ENCODE peak calls at places on chromosomes 13 and 19, in ten cellular contexts. One of them, this sample, is unnamed.

GRCh38 chr19:54188224-54188871 is 1.0 kb downstream of the MBOAT7 start:
- DNase-seq in T47D: no peak
- DNase-seq in CD8-positive, alpha-beta memory T cell: peak; percentile 70
- DNase-seq in HL-60: no peak
- DNase-seq in KG1: peak; percentile 64
- DNase-seq in activated T-helper 1 cell treated with anti-CD3 and anti-CD28 coated beads, Interleukin-12 subunit alpha, Interleukin-12 subunit beta, Interleukin-2, Interleukin-4 antibody, amounts not matched to agents 30 ng/mL and 10 ng/mL and 1 ng/mL, durations not matched to agents 14 hours and 24 hours and 36 hours: peak; percentile 39
- DNase-seq in amygdala: peak; percentile 28
- DNase-seq in activated naive CD8-positive, alpha-beta T cell treated with anti-CD3 and anti-CD28 coated beads for 36 hours: peak; percentile 42
- DNase-seq in hippocampal formation: no peak
- DNase-seq in fibroblast of gingiva: no peak
- DNase-seq in this sample: no peak

GRCh38 chr13:71485913-71486312 is 381.1 kb downstream of the DACH1 start:
- DNase-seq in T47D: no peak
- DNase-seq in CD8-positive, alpha-beta memory T cell: no peak
- DNase-seq in HL-60: no peak
- DNase-seq in KG1: no peak
- DNase-seq in activated T-helper 1 cell treated with anti-CD3 and anti-CD28 coated beads, Interleukin-12 subunit alpha, Interleukin-12 subunit beta, Interleukin-2, Interleukin-4 antibody, amounts not matched to agents 30 ng/mL and 10 ng/mL and 1 ng/mL, durations not matched to agents 14 hours and 24 hours and 36 hours: no peak
- DNase-seq in amygdala: no peak
- DNase-seq in activated naive CD8-positive, alpha-beta T cell treated with anti-CD3 and anti-CD28 coated beads for 36 hours: no peak
- DNase-seq in hippocampal formation: no peak
- DNase-seq in fibroblast of gingiva: no peak
- DNase-seq in this sample: no peak

GRCh38 chr19:42596391-42597071 is 1.8 kb upstream of the CEACAM8 start:
- DNase-seq in T47D: no peak
- DNase-seq in CD8-positive, alpha-beta memory T cell: no peak
- DNase-seq in HL-60: peak; percentile 11
- DNase-seq in KG1: no peak
- DNase-seq in activated T-helper 1 cell treated with anti-CD3 and anti-CD28 coated beads, Interleukin-12 subunit alpha, Interleukin-12 subunit beta, Interleukin-2, Interleukin-4 antibody, amounts not matched to agents 30 ng/mL and 10 ng/mL and 1 ng/mL, durations not matched to agents 14 hours and 24 hours and 36 hours: no peak
- DNase-seq in amygdala: peak; percentile 6
- DNase-seq in activated naive CD8-positive, alpha-beta T cell treated with anti-CD3 and anti-CD28 coated beads for 36 hours: peak; percentile 29
- DNase-seq in hippocampal formation: no peak
- DNase-seq in fibroblast of gingiva: no peak
- DNase-seq in this sample: no peak

GRCh38 chr19:35144600-35145436 is 1.8 kb downstream of the FXYD7 start:
- DNase-seq in T47D: no peak
- DNase-seq in CD8-positive, alpha-beta memory T cell: peak; percentile 66
- DNase-seq in HL-60: no peak
- DNase-seq in KG1: no peak
- DNase-seq in activated T-helper 1 cell treated with anti-CD3 and anti-CD28 coated beads, Interleukin-12 subunit alpha, Interleukin-12 subunit beta, Interleukin-2, Interleukin-4 antibody, amounts not matched to agents 30 ng/mL and 10 ng/mL and 1 ng/mL, durations not matched to agents 14 hours and 24 hours and 36 hours: no peak
- DNase-seq in amygdala: peak; percentile 49
- DNase-seq in activated naive CD8-positive, alpha-beta T cell treated with anti-CD3 and anti-CD28 coated beads for 36 hours: no peak
- DNase-seq in hippocampal formation: no peak
- DNase-seq in fibroblast of gingiva: no peak
- DNase-seq in this sample: peak; percentile 54

GRCh38 chr13:46672338-46673090 is 119.5 kb downstream of the LRCH1 start:
- DNase-seq in T47D: no peak
- DNase-seq in CD8-positive, alpha-beta memory T cell: no peak
- DNase-seq in HL-60: no peak
- DNase-seq in KG1: no peak
- DNase-seq in activated T-helper 1 cell treated with anti-CD3 and anti-CD28 coated beads, Interleukin-12 subunit alpha, Interleukin-12 subunit beta, Interleukin-2, Interleukin-4 antibody, amounts not matched to agents 30 ng/mL and 10 ng/mL and 1 ng/mL, durations not matched to agents 14 hours and 24 hours and 36 hours: no peak
- DNase-seq in amygdala: no peak
- DNase-seq in activated naive CD8-positive, alpha-beta T cell treated with anti-CD3 and anti-CD28 coated beads for 36 hours: no peak
- DNase-seq in hippocampal formation: no peak
- DNase-seq in fibroblast of gingiva: no peak
- DNase-seq in this sample: no peak

GRCh38 chr13:51435002-51435578 is 17.7 kb downstream of the INTS6 start:
- DNase-seq in T47D: no peak
- DNase-seq in CD8-positive, alpha-beta memory T cell: no peak
- DNase-seq in HL-60: no peak
- DNase-seq in KG1: no peak
- DNase-seq in activated T-helper 1 cell treated with anti-CD3 and anti-CD28 coated beads, Interleukin-12 subunit alpha, Interleukin-12 subunit beta, Interleukin-2, Interleukin-4 antibody, amounts not matched to agents 30 ng/mL and 10 ng/mL and 1 ng/mL, durations not matched to agents 14 hours and 24 hours and 36 hours: no peak
- DNase-seq in amygdala: no peak
- DNase-seq in activated naive CD8-positive, alpha-beta T cell treated with anti-CD3 and anti-CD28 coated beads for 36 hours: no peak
- DNase-seq in hippocampal formation: peak; percentile 15
- DNase-seq in fibroblast of gingiva: no peak
- DNase-seq in this sample: no peak

GRCh38 chr19:7287716-7288115 is 6.5 kb downstream of the INSR start:
- DNase-seq in T47D: no peak
- DNase-seq in CD8-positive, alpha-beta memory T cell: no peak
- DNase-seq in HL-60: no peak
- DNase-seq in KG1: no peak
- DNase-seq in activated T-helper 1 cell treated with anti-CD3 and anti-CD28 coated beads, Interleukin-12 subunit alpha, Interleukin-12 subunit beta, Interleukin-2, Interleukin-4 antibody, amounts not matched to agents 30 ng/mL and 10 ng/mL and 1 ng/mL, durations not matched to agents 14 hours and 24 hours and 36 hours: no peak
- DNase-seq in amygdala: no peak
- DNase-seq in activated naive CD8-positive, alpha-beta T cell treated with anti-CD3 and anti-CD28 coated beads for 36 hours: no peak
- DNase-seq in hippocampal formation: no peak
- DNase-seq in fibroblast of gingiva: no peak
- DNase-seq in this sample: peak; percentile 94

GRCh38 chr19:18020212-18021067 is 12.5 kb downstream of the ARRDC2 start:
- DNase-seq in T47D: no peak
- DNase-seq in CD8-positive, alpha-beta memory T cell: no peak
- DNase-seq in HL-60: no peak
- DNase-seq in KG1: no peak
- DNase-seq in activated T-helper 1 cell treated with anti-CD3 and anti-CD28 coated beads, Interleukin-12 subunit alpha, Interleukin-12 subunit beta, Interleukin-2, Interleukin-4 antibody, amounts not matched to agents 30 ng/mL and 10 ng/mL and 1 ng/mL, durations not matched to agents 14 hours and 24 hours and 36 hours: no peak
- DNase-seq in amygdala: peak; percentile 86
- DNase-seq in activated naive CD8-positive, alpha-beta T cell treated with anti-CD3 and anti-CD28 coated beads for 36 hours: no peak
- DNase-seq in hippocampal formation: peak; percentile 71
- DNase-seq in fibroblast of gingiva: peak; percentile 53
- DNase-seq in this sample: peak; percentile 36

GRCh38 chr13:76038920-76039716 is 403.0 kb downstream of the LMO7 start:
- DNase-seq in T47D: peak; percentile 4
- DNase-seq in CD8-positive, alpha-beta memory T cell: no peak
- DNase-seq in HL-60: no peak
- DNase-seq in KG1: no peak
- DNase-seq in activated T-helper 1 cell treated with anti-CD3 and anti-CD28 coated beads, Interleukin-12 subunit alpha, Interleukin-12 subunit beta, Interleukin-2, Interleukin-4 antibody, amounts not matched to agents 30 ng/mL and 10 ng/mL and 1 ng/mL, durations not matched to agents 14 hours and 24 hours and 36 hours: no peak
- DNase-seq in amygdala: no peak
- DNase-seq in activated naive CD8-positive, alpha-beta T cell treated with anti-CD3 and anti-CD28 coated beads for 36 hours: no peak
- DNase-seq in hippocampal formation: no peak
- DNase-seq in fibroblast of gingiva: no peak
- DNase-seq in this sample: peak; percentile 11

GRCh38 chr13:53104120-53104519 is 75.5 kb downstream of the OLFM4 start:
- DNase-seq in T47D: no peak
- DNase-seq in CD8-positive, alpha-beta memory T cell: no peak
- DNase-seq in HL-60: no peak
- DNase-seq in KG1: no peak
- DNase-seq in activated T-helper 1 cell treated with anti-CD3 and anti-CD28 coated beads, Interleukin-12 subunit alpha, Interleukin-12 subunit beta, Interleukin-2, Interleukin-4 antibody, amounts not matched to agents 30 ng/mL and 10 ng/mL and 1 ng/mL, durations not matched to agents 14 hours and 24 hours and 36 hours: no peak
- DNase-seq in amygdala: no peak
- DNase-seq in activated naive CD8-positive, alpha-beta T cell treated with anti-CD3 and anti-CD28 coated beads for 36 hours: no peak
- DNase-seq in hippocampal formation: no peak
- DNase-seq in fibroblast of gingiva: no peak
- DNase-seq in this sample: no peak

GRCh38 chr13:55573565-55573964 is 1567.2 kb upstream of the PRR20A start:
- DNase-seq in T47D: no peak
- DNase-seq in CD8-positive, alpha-beta memory T cell: no peak
- DNase-seq in HL-60: no peak
- DNase-seq in KG1: no peak
- DNase-seq in activated T-helper 1 cell treated with anti-CD3 and anti-CD28 coated beads, Interleukin-12 subunit alpha, Interleukin-12 subunit beta, Interleukin-2, Interleukin-4 antibody, amounts not matched to agents 30 ng/mL and 10 ng/mL and 1 ng/mL, durations not matched to agents 14 hours and 24 hours and 36 hours: no peak
- DNase-seq in amygdala: no peak
- DNase-seq in activated naive CD8-positive, alpha-beta T cell treated with anti-CD3 and anti-CD28 coated beads for 36 hours: no peak
- DNase-seq in hippocampal formation: no peak
- DNase-seq in fibroblast of gingiva: no peak
- DNase-seq in this sample: no peak

GRCh38 chr13:46866150-46866549 is 30.7 kb downstream of the HTR2A start:
- DNase-seq in T47D: no peak
- DNase-seq in CD8-positive, alpha-beta memory T cell: no peak
- DNase-seq in HL-60: peak; percentile 74
- DNase-seq in KG1: peak; percentile 41
- DNase-seq in activated T-helper 1 cell treated with anti-CD3 and anti-CD28 coated beads, Interleukin-12 subunit alpha, Interleukin-12 subunit beta, Interleukin-2, Interleukin-4 antibody, amounts not matched to agents 30 ng/mL and 10 ng/mL and 1 ng/mL, durations not matched to agents 14 hours and 24 hours and 36 hours: no peak
- DNase-seq in amygdala: no peak
- DNase-seq in activated naive CD8-positive, alpha-beta T cell treated with anti-CD3 and anti-CD28 coated beads for 36 hours: no peak
- DNase-seq in hippocampal formation: no peak
- DNase-seq in fibroblast of gingiva: peak; percentile 78
- DNase-seq in this sample: peak; percentile 73

GRCh38 chr19:2201473-2202148 is 34.5 kb downstream of the PLEKHJ1 start:
- DNase-seq in T47D: no peak
- DNase-seq in CD8-positive, alpha-beta memory T cell: no peak
- DNase-seq in HL-60: no peak
- DNase-seq in KG1: no peak
- DNase-seq in activated T-helper 1 cell treated with anti-CD3 and anti-CD28 coated beads, Interleukin-12 subunit alpha, Interleukin-12 subunit beta, Interleukin-2, Interleukin-4 antibody, amounts not matched to agents 30 ng/mL and 10 ng/mL and 1 ng/mL, durations not matched to agents 14 hours and 24 hours and 36 hours: no peak
- DNase-seq in amygdala: no peak
- DNase-seq in activated naive CD8-positive, alpha-beta T cell treated with anti-CD3 and anti-CD28 coated beads for 36 hours: no peak
- DNase-seq in hippocampal formation: no peak
- DNase-seq in fibroblast of gingiva: no peak
- DNase-seq in this sample: no peak

GRCh38 chr19:45306522-45307027 is 16.1 kb downstream of the CKM start:
- DNase-seq in T47D: no peak
- DNase-seq in CD8-positive, alpha-beta memory T cell: no peak
- DNase-seq in HL-60: no peak
- DNase-seq in KG1: no peak
- DNase-seq in activated T-helper 1 cell treated with anti-CD3 and anti-CD28 coated beads, Interleukin-12 subunit alpha, Interleukin-12 subunit beta, Interleukin-2, Interleukin-4 antibody, amounts not matched to agents 30 ng/mL and 10 ng/mL and 1 ng/mL, durations not matched to agents 14 hours and 24 hours and 36 hours: no peak
- DNase-seq in amygdala: peak; percentile 16
- DNase-seq in activated naive CD8-positive, alpha-beta T cell treated with anti-CD3 and anti-CD28 coated beads for 36 hours: no peak
- DNase-seq in hippocampal formation: no peak
- DNase-seq in fibroblast of gingiva: no peak
- DNase-seq in this sample: no peak

GRCh38 chr13:49021953-49022352 is 46.2 kb downstream of the FNDC3A start:
- DNase-seq in T47D: no peak
- DNase-seq in CD8-positive, alpha-beta memory T cell: no peak
- DNase-seq in HL-60: no peak
- DNase-seq in KG1: no peak
- DNase-seq in activated T-helper 1 cell treated with anti-CD3 and anti-CD28 coated beads, Interleukin-12 subunit alpha, Interleukin-12 subunit beta, Interleukin-2, Interleukin-4 antibody, amounts not matched to agents 30 ng/mL and 10 ng/mL and 1 ng/mL, durations not matched to agents 14 hours and 24 hours and 36 hours: no peak
- DNase-seq in amygdala: no peak
- DNase-seq in activated naive CD8-positive, alpha-beta T cell treated with anti-CD3 and anti-CD28 coated beads for 36 hours: no peak
- DNase-seq in hippocampal formation: no peak
- DNase-seq in fibroblast of gingiva: no peak
- DNase-seq in this sample: peak; percentile 84

GRCh38 chr13:113651511-113652403 is 6.2 kb downstream of the ATP4B start:
- DNase-seq in T47D: no peak
- DNase-seq in CD8-positive, alpha-beta memory T cell: peak; percentile 39
- DNase-seq in HL-60: no peak
- DNase-seq in KG1: no peak
- DNase-seq in activated T-helper 1 cell treated with anti-CD3 and anti-CD28 coated beads, Interleukin-12 subunit alpha, Interleukin-12 subunit beta, Interleukin-2, Interleukin-4 antibody, amounts not matched to agents 30 ng/mL and 10 ng/mL and 1 ng/mL, durations not matched to agents 14 hours and 24 hours and 36 hours: no peak
- DNase-seq in amygdala: no peak
- DNase-seq in activated naive CD8-positive, alpha-beta T cell treated with anti-CD3 and anti-CD28 coated beads for 36 hours: no peak
- DNase-seq in hippocampal formation: no peak
- DNase-seq in fibroblast of gingiva: no peak
- DNase-seq in this sample: no peak

GRCh38 chr13:46621133-46621532 is 68.2 kb downstream of the LRCH1 start:
- DNase-seq in T47D: no peak
- DNase-seq in CD8-positive, alpha-beta memory T cell: no peak
- DNase-seq in HL-60: no peak
- DNase-seq in KG1: no peak
- DNase-seq in activated T-helper 1 cell treated with anti-CD3 and anti-CD28 coated beads, Interleukin-12 subunit alpha, Interleukin-12 subunit beta, Interleukin-2, Interleukin-4 antibody, amounts not matched to agents 30 ng/mL and 10 ng/mL and 1 ng/mL, durations not matched to agents 14 hours and 24 hours and 36 hours: no peak
- DNase-seq in amygdala: no peak
- DNase-seq in activated naive CD8-positive, alpha-beta T cell treated with anti-CD3 and anti-CD28 coated beads for 36 hours: no peak
- DNase-seq in hippocampal formation: peak; percentile 13
- DNase-seq in fibroblast of gingiva: no peak
- DNase-seq in this sample: no peak

GRCh38 chr19:34994643-34995471 is 5.3 kb upstream of the GRAMD1A start:
- DNase-seq in T47D: peak; percentile 62
- DNase-seq in CD8-positive, alpha-beta memory T cell: no peak
- DNase-seq in HL-60: no peak
- DNase-seq in KG1: no peak
- DNase-seq in activated T-helper 1 cell treated with anti-CD3 and anti-CD28 coated beads, Interleukin-12 subunit alpha, Interleukin-12 subunit beta, Interleukin-2, Interleukin-4 antibody, amounts not matched to agents 30 ng/mL and 10 ng/mL and 1 ng/mL, durations not matched to agents 14 hours and 24 hours and 36 hours: no peak
- DNase-seq in amygdala: no peak
- DNase-seq in activated naive CD8-positive, alpha-beta T cell treated with anti-CD3 and anti-CD28 coated beads for 36 hours: no peak
- DNase-seq in hippocampal formation: no peak
- DNase-seq in fibroblast of gingiva: no peak
- DNase-seq in this sample: no peak

GRCh38 chr13:112444001-112444311 is 67.8 kb downstream of the SPACA7 start:
- DNase-seq in T47D: peak; percentile 85
- DNase-seq in CD8-positive, alpha-beta memory T cell: no peak
- DNase-seq in HL-60: peak; percentile 14
- DNase-seq in KG1: peak; percentile 38
- DNase-seq in activated T-helper 1 cell treated with anti-CD3 and anti-CD28 coated beads, Interleukin-12 subunit alpha, Interleukin-12 subunit beta, Interleukin-2, Interleukin-4 antibody, amounts not matched to agents 30 ng/mL and 10 ng/mL and 1 ng/mL, durations not matched to agents 14 hours and 24 hours and 36 hours: peak; percentile 27
- DNase-seq in amygdala: peak; percentile 33
- DNase-seq in activated naive CD8-positive, alpha-beta T cell treated with anti-CD3 and anti-CD28 coated beads for 36 hours: peak; percentile 65
- DNase-seq in hippocampal formation: peak; percentile 22
- DNase-seq in fibroblast of gingiva: peak; percentile 26
- DNase-seq in this sample: peak; percentile 18

GRCh38 chr13:80463673-80464352 is 122.9 kb upstream of the SPRY2 start:
- DNase-seq in T47D: no peak
- DNase-seq in CD8-positive, alpha-beta memory T cell: no peak
- DNase-seq in HL-60: no peak
- DNase-seq in KG1: no peak
- DNase-seq in activated T-helper 1 cell treated with anti-CD3 and anti-CD28 coated beads, Interleukin-12 subunit alpha, Interleukin-12 subunit beta, Interleukin-2, Interleukin-4 antibody, amounts not matched to agents 30 ng/mL and 10 ng/mL and 1 ng/mL, durations not matched to agents 14 hours and 24 hours and 36 hours: no peak
- DNase-seq in amygdala: no peak
- DNase-seq in activated naive CD8-positive, alpha-beta T cell treated with anti-CD3 and anti-CD28 coated beads for 36 hours: no peak
- DNase-seq in hippocampal formation: no peak
- DNase-seq in fibroblast of gingiva: no peak
- DNase-seq in this sample: peak; percentile 25

GRCh38 chr13:36986462-36987240 is 12.5 kb downstream of the ALG5 start:
- DNase-seq in T47D: no peak
- DNase-seq in CD8-positive, alpha-beta memory T cell: no peak
- DNase-seq in HL-60: no peak
- DNase-seq in KG1: no peak
- DNase-seq in activated T-helper 1 cell treated with anti-CD3 and anti-CD28 coated beads, Interleukin-12 subunit alpha, Interleukin-12 subunit beta, Interleukin-2, Interleukin-4 antibody, amounts not matched to agents 30 ng/mL and 10 ng/mL and 1 ng/mL, durations not matched to agents 14 hours and 24 hours and 36 hours: no peak
- DNase-seq in amygdala: no peak
- DNase-seq in activated naive CD8-positive, alpha-beta T cell treated with anti-CD3 and anti-CD28 coated beads for 36 hours: no peak
- DNase-seq in hippocampal formation: no peak
- DNase-seq in fibroblast of gingiva: no peak
- DNase-seq in this sample: peak; percentile 16

GRCh38 chr19:48796468-48797083 is 14.3 kb downstream of the BCAT2 start:
- DNase-seq in T47D: no peak
- DNase-seq in CD8-positive, alpha-beta memory T cell: no peak
- DNase-seq in HL-60: no peak
- DNase-seq in KG1: no peak
- DNase-seq in activated T-helper 1 cell treated with anti-CD3 and anti-CD28 coated beads, Interleukin-12 subunit alpha, Interleukin-12 subunit beta, Interleukin-2, Interleukin-4 antibody, amounts not matched to agents 30 ng/mL and 10 ng/mL and 1 ng/mL, durations not matched to agents 14 hours and 24 hours and 36 hours: no peak
- DNase-seq in amygdala: no peak
- DNase-seq in activated naive CD8-positive, alpha-beta T cell treated with anti-CD3 and anti-CD28 coated beads for 36 hours: no peak
- DNase-seq in hippocampal formation: no peak
- DNase-seq in fibroblast of gingiva: no peak
- DNase-seq in this sample: no peak

GRCh38 chr19:50189326-50189725 is 14.1 kb upstream of the MYH14 start:
- DNase-seq in T47D: no peak
- DNase-seq in CD8-positive, alpha-beta memory T cell: no peak
- DNase-seq in HL-60: no peak
- DNase-seq in KG1: no peak
- DNase-seq in activated T-helper 1 cell treated with anti-CD3 and anti-CD28 coated beads, Interleukin-12 subunit alpha, Interleukin-12 subunit beta, Interleukin-2, Interleukin-4 antibody, amounts not matched to agents 30 ng/mL and 10 ng/mL and 1 ng/mL, durations not matched to agents 14 hours and 24 hours and 36 hours: no peak
- DNase-seq in amygdala: no peak
- DNase-seq in activated naive CD8-positive, alpha-beta T cell treated with anti-CD3 and anti-CD28 coated beads for 36 hours: no peak
- DNase-seq in hippocampal formation: no peak
- DNase-seq in fibroblast of gingiva: no peak
- DNase-seq in this sample: no peak

GRCh38 chr13:39036212-39036611 is 1.7 kb downstream of the PROSER1 start:
- DNase-seq in T47D: no peak
- DNase-seq in CD8-positive, alpha-beta memory T cell: no peak
- DNase-seq in HL-60: peak; percentile 66
- DNase-seq in KG1: no peak
- DNase-seq in activated T-helper 1 cell treated with anti-CD3 and anti-CD28 coated beads, Interleukin-12 subunit alpha, Interleukin-12 subunit beta, Interleukin-2, Interleukin-4 antibody, amounts not matched to agents 30 ng/mL and 10 ng/mL and 1 ng/mL, durations not matched to agents 14 hours and 24 hours and 36 hours: no peak
- DNase-seq in amygdala: no peak
- DNase-seq in activated naive CD8-positive, alpha-beta T cell treated with anti-CD3 and anti-CD28 coated beads for 36 hours: no peak
- DNase-seq in hippocampal formation: no peak
- DNase-seq in fibroblast of gingiva: no peak
- DNase-seq in this sample: peak; percentile 54

GRCh38 chr19:38036707-38037106 is 129.7 kb downstream of the SIPA1L3 start:
- DNase-seq in T47D: no peak
- DNase-seq in CD8-positive, alpha-beta memory T cell: no peak
- DNase-seq in HL-60: no peak
- DNase-seq in KG1: no peak
- DNase-seq in activated T-helper 1 cell treated with anti-CD3 and anti-CD28 coated beads, Interleukin-12 subunit alpha, Interleukin-12 subunit beta, Interleukin-2, Interleukin-4 antibody, amounts not matched to agents 30 ng/mL and 10 ng/mL and 1 ng/mL, durations not matched to agents 14 hours and 24 hours and 36 hours: no peak
- DNase-seq in amygdala: no peak
- DNase-seq in activated naive CD8-positive, alpha-beta T cell treated with anti-CD3 and anti-CD28 coated beads for 36 hours: no peak
- DNase-seq in hippocampal formation: no peak
- DNase-seq in fibroblast of gingiva: no peak
- DNase-seq in this sample: no peak